ENCODE peak calls at places on chromosomes 12 and 14, in five cellular contexts. One of them, this sample, is unnamed.

GRCh38 chr12:108156717-108157116 is 27.6 kb downstream of the WSCD2 start:
- DNase-seq in GM12865: no peak
- DNase-seq in RWPE1: peak; percentile 17
- DNase-seq in omental fat pad: no peak
- DNase-seq in adrenal gland: no peak
- DNase-seq in this sample: no peak

GRCh38 chr14:100587248-100587762 is at the start of gene BEGAIN:
- DNase-seq in GM12865: no peak
- DNase-seq in RWPE1: no peak
- DNase-seq in omental fat pad: no peak
- DNase-seq in adrenal gland: no peak
- DNase-seq in this sample: no peak

GRCh38 chr12:7747196-7747595 is at the start of gene CLEC4C:
- DNase-seq in GM12865: peak; percentile 51
- DNase-seq in RWPE1: no peak
- DNase-seq in omental fat pad: no peak
- DNase-seq in adrenal gland: no peak
- DNase-seq in this sample: no peak

GRCh38 chr14:81406863-81407262 is 6.7 kb upstream of the STON2 start:
- DNase-seq in GM12865: no peak
- DNase-seq in RWPE1: no peak
- DNase-seq in omental fat pad: no peak
- DNase-seq in adrenal gland: no peak
- DNase-seq in this sample: no peak

GRCh38 chr14:31205681-31206535 is 1.7 kb downstream of the HECTD1 start:
- DNase-seq in GM12865: peak; percentile 24
- DNase-seq in RWPE1: no peak
- DNase-seq in omental fat pad: no peak
- DNase-seq in adrenal gland: no peak
- DNase-seq in this sample: no peak

GRCh38 chr12:50187084-50187900 is 20.1 kb upstream of the CERS5 start:
- DNase-seq in GM12865: peak; percentile 49
- DNase-seq in RWPE1: no peak
- DNase-seq in omental fat pad: no peak
- DNase-seq in adrenal gland: no peak
- DNase-seq in this sample: no peak

GRCh38 chr12:54134395-54134794 is 54.4 kb downstream of the SMUG1 start:
- DNase-seq in GM12865: no peak
- DNase-seq in RWPE1: no peak
- DNase-seq in omental fat pad: no peak
- DNase-seq in adrenal gland: no peak
- DNase-seq in this sample: no peak

GRCh38 chr12:8556748-8557147 is 16.0 kb upstream of the CLEC4E start:
- DNase-seq in GM12865: no peak
- DNase-seq in RWPE1: no peak
- DNase-seq in omental fat pad: no peak
- DNase-seq in adrenal gland: no peak
- DNase-seq in this sample: no peak

GRCh38 chr12:14995583-14996425 is 23.0 kb downstream of the PDE6H start:
- DNase-seq in GM12865: peak; percentile 77
- DNase-seq in RWPE1: peak; percentile 18
- DNase-seq in omental fat pad: no peak
- DNase-seq in adrenal gland: no peak
- DNase-seq in this sample: no peak

GRCh38 chr12:7797698-7798398 is 8.6 kb downstream of the NANOG start:
- DNase-seq in GM12865: no peak
- DNase-seq in RWPE1: no peak
- DNase-seq in omental fat pad: no peak
- DNase-seq in adrenal gland: peak; percentile 75
- DNase-seq in this sample: no peak

GRCh38 chr14:27881646-27882045 is 884.9 kb upstream of the FOXG1 start:
- DNase-seq in GM12865: no peak
- DNase-seq in RWPE1: no peak
- DNase-seq in omental fat pad: no peak
- DNase-seq in adrenal gland: no peak
- DNase-seq in this sample: no peak

GRCh38 chr12:128662106-128662505 is 161.7 kb downstream of the SLC15A4 start:
- DNase-seq in GM12865: no peak
- DNase-seq in RWPE1: no peak
- DNase-seq in omental fat pad: no peak
- DNase-seq in adrenal gland: no peak
- DNase-seq in this sample: no peak

GRCh38 chr14:74263181-74263580 is 23.9 kb downstream of the VSX2 start:
- DNase-seq in GM12865: no peak
- DNase-seq in RWPE1: no peak
- DNase-seq in omental fat pad: no peak
- DNase-seq in adrenal gland: no peak
- DNase-seq in this sample: no peak

GRCh38 chr14:92955381-92955780 is 32.4 kb downstream of the CHGA start:
- DNase-seq in GM12865: no peak
- DNase-seq in RWPE1: no peak
- DNase-seq in omental fat pad: no peak
- DNase-seq in adrenal gland: no peak
- DNase-seq in this sample: no peak

GRCh38 chr12:3550839-3551238 is 59.8 kb downstream of the PRMT8 start:
- DNase-seq in GM12865: no peak
- DNase-seq in RWPE1: no peak
- DNase-seq in omental fat pad: no peak
- DNase-seq in adrenal gland: no peak
- DNase-seq in this sample: no peak

DNA sequence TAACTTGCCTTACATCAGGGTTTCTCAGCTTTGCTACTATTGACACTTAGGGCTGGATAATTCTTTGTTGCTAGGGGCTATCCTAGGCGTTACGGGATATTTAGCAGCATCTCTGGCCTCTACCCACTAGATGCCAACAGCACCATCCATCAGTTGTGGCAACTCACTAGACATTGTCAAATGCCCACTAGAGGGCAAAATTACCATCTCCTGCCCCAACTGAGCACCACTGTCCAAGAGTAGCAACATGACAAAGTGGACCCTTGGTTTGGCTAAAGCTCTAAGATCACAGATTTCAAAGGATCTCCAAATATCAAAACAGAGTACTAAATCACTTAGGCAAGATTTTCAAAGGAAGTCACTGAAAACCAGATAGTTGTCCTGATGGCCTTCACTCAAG is 251.7 kb upstream of the TBX3 start:
- DNase-seq in GM12865: peak; percentile 6
- DNase-seq in RWPE1: no peak
- DNase-seq in omental fat pad: no peak
- DNase-seq in adrenal gland: no peak
- DNase-seq in this sample: no peak
- TF ChIP-seq CTCF in GM12865: peak; percentile 11
- TF ChIP-seq CTCF in RWPE1: no peak
- TF ChIP-seq CTCF in omental fat pad: no peak
- TF ChIP-seq CTCF in adrenal gland: peak; percentile 30
- TF ChIP-seq CTCF in this sample: no peak

GRCh38 chr12:127559349-127560040 is 707.5 kb upstream of the TMEM132C start:
- DNase-seq in GM12865: peak; percentile 91
- DNase-seq in RWPE1: peak; percentile 52
- DNase-seq in omental fat pad: no peak
- DNase-seq in adrenal gland: peak; percentile 22
- DNase-seq in this sample: no peak
- TF ChIP-seq CTCF in GM12865: peak; percentile 65
- TF ChIP-seq CTCF in RWPE1: no peak
- TF ChIP-seq CTCF in omental fat pad: no peak
- TF ChIP-seq CTCF in adrenal gland: no peak
- TF ChIP-seq CTCF in this sample: peak; percentile 57

GRCh38 chr12:131205534-131205933 is 251.8 kb downstream of the ADGRD1 start:
- DNase-seq in GM12865: no peak
- DNase-seq in RWPE1: no peak
- DNase-seq in omental fat pad: no peak
- DNase-seq in adrenal gland: no peak
- DNase-seq in this sample: peak; percentile 56

GRCh38 chr12:131210506-131211278 is 257.0 kb downstream of the ADGRD1 start:
- DNase-seq in GM12865: no peak
- DNase-seq in RWPE1: no peak
- DNase-seq in omental fat pad: no peak
- DNase-seq in adrenal gland: no peak
- DNase-seq in this sample: no peak

GRCh38 chr12:131211279-131211938 is 257.7 kb downstream of the ADGRD1 start:
- DNase-seq in GM12865: no peak
- DNase-seq in RWPE1: no peak
- DNase-seq in omental fat pad: no peak
- DNase-seq in adrenal gland: no peak
- DNase-seq in this sample: no peak

GRCh38 chr12:131208425-131208824 is 254.7 kb downstream of the ADGRD1 start:
- DNase-seq in GM12865: no peak
- DNase-seq in RWPE1: no peak
- DNase-seq in omental fat pad: no peak
- DNase-seq in adrenal gland: no peak
- DNase-seq in this sample: peak; percentile 81

GRCh38 chr12:131209082-131210070 is 255.7 kb downstream of the ADGRD1 start:
- DNase-seq in GM12865: no peak
- DNase-seq in RWPE1: no peak
- DNase-seq in omental fat pad: no peak
- DNase-seq in adrenal gland: no peak
- DNase-seq in this sample: no peak
- TF ChIP-seq CTCF in GM12865: no peak
- TF ChIP-seq CTCF in RWPE1: no peak
- TF ChIP-seq CTCF in omental fat pad: no peak
- TF ChIP-seq CTCF in adrenal gland: no peak
- TF ChIP-seq CTCF in this sample: no peak

GRCh38 chr14:106318700-106319099 is 792.3 kb downstream of the TMEM121 start:
- DNase-seq in GM12865: peak; percentile 38
- DNase-seq in RWPE1: no peak
- DNase-seq in omental fat pad: no peak
- DNase-seq in adrenal gland: no peak
- DNase-seq in this sample: no peak
- TF ChIP-seq CTCF in GM12865: peak; percentile 55
- TF ChIP-seq CTCF in RWPE1: no peak
- TF ChIP-seq CTCF in omental fat pad: no peak
- TF ChIP-seq CTCF in adrenal gland: no peak
- TF ChIP-seq CTCF in this sample: no peak

GRCh38 chr14:59200214-59200613 is 11.7 kb downstream of the DAAM1 start:
- DNase-seq in GM12865: no peak
- DNase-seq in RWPE1: no peak
- DNase-seq in omental fat pad: no peak
- DNase-seq in adrenal gland: no peak
- DNase-seq in this sample: no peak

GRCh38 chr14:59202031-59202430 is 13.6 kb downstream of the DAAM1 start:
- DNase-seq in GM12865: peak; percentile 42
- DNase-seq in RWPE1: no peak
- DNase-seq in omental fat pad: no peak
- DNase-seq in adrenal gland: no peak
- DNase-seq in this sample: no peak

GRCh38 chr14:59199205-59199604 is 10.7 kb downstream of the DAAM1 start:
- DNase-seq in GM12865: no peak
- DNase-seq in RWPE1: no peak
- DNase-seq in omental fat pad: no peak
- DNase-seq in adrenal gland: no peak
- DNase-seq in this sample: no peak

GRCh38 chr14:59197695-59198262 is 9.3 kb downstream of the DAAM1 start:
- DNase-seq in GM12865: no peak
- DNase-seq in RWPE1: no peak
- DNase-seq in omental fat pad: no peak
- DNase-seq in adrenal gland: no peak
- DNase-seq in this sample: no peak

GRCh38 chr14:59199614-59200013 is 11.1 kb downstream of the DAAM1 start:
- DNase-seq in GM12865: no peak
- DNase-seq in RWPE1: no peak
- DNase-seq in omental fat pad: no peak
- DNase-seq in adrenal gland: peak; percentile 14
- DNase-seq in this sample: no peak
- TF ChIP-seq CTCF in GM12865: no peak
- TF ChIP-seq CTCF in RWPE1: no peak
- TF ChIP-seq CTCF in omental fat pad: no peak
- TF ChIP-seq CTCF in adrenal gland: no peak
- TF ChIP-seq CTCF in this sample: no peak

GRCh38 chr12:90163975-90164374 is 455.3 kb upstream of the ATP2B1 start:
- DNase-seq in GM12865: peak; percentile 13
- DNase-seq in RWPE1: no peak
- DNase-seq in omental fat pad: no peak
- DNase-seq in adrenal gland: no peak
- DNase-seq in this sample: no peak
- TF ChIP-seq CTCF in GM12865: peak; percentile 4
- TF ChIP-seq CTCF in RWPE1: no peak
- TF ChIP-seq CTCF in omental fat pad: no peak
- TF ChIP-seq CTCF in adrenal gland: no peak
- TF ChIP-seq CTCF in this sample: no peak

GRCh38 chr12:66235626-66236281 is 46.7 kb downstream of the IRAK3 start:
- DNase-seq in GM12865: no peak
- DNase-seq in RWPE1: peak; percentile 29
- DNase-seq in omental fat pad: no peak
- DNase-seq in adrenal gland: no peak
- DNase-seq in this sample: no peak
- TF ChIP-seq CTCF in GM12865: no peak
- TF ChIP-seq CTCF in RWPE1: no peak
- TF ChIP-seq CTCF in omental fat pad: no peak
- TF ChIP-seq CTCF in adrenal gland: peak; percentile 27
- TF ChIP-seq CTCF in this sample: peak; percentile 29

GRCh38 chr14:72515779-72516770 is 377.8 kb downstream of the DPF3 start:
- DNase-seq in GM12865: peak; percentile 15
- DNase-seq in RWPE1: no peak
- DNase-seq in omental fat pad: no peak
- DNase-seq in adrenal gland: no peak
- DNase-seq in this sample: peak; percentile 69
- TF ChIP-seq CTCF in GM12865: no peak
- TF ChIP-seq CTCF in RWPE1: no peak
- TF ChIP-seq CTCF in omental fat pad: no peak
- TF ChIP-seq CTCF in adrenal gland: no peak
- TF ChIP-seq CTCF in this sample: no peak